ENCODE peak calls at places on chromosomes 7 and 10, in four cellular contexts. R, B, F and T are unnamed samples. For H3K4me1, the result is how much of the 10 kb centered on the place peaks cover.

GRCh38 chr7:5766321-5766761 is 15.1 kb downstream of the RNF216 start:
- DNase-seq in R (no peak), B (no peak), F (peak), T (peak)

GRCh38 chr7:73850781-73851207 is 8.5 kb upstream of the METTL27 start:
- DNase-seq in R (peak), B (peak), F (peak), T (peak)

GRCh38 chr7:39832519-39833085 is 117.5 kb upstream of the CDK13 start:
- DNase-seq in R (no peak), B (no peak), F (no peak), T (no peak)

GRCh38 chr7:47606176-47606575 is 24.3 kb upstream of the TNS3 start:
- DNase-seq in R (no peak), B (no peak), F (no peak), T (no peak)

GRCh38 chr10:114616103-114616502 is 42.0 kb downstream of the ABLIM1 start:
- DNase-seq in R (no peak), B (no peak), F (no peak), T (no peak)

GRCh38 chr10:86795353-86795752 is 38.9 kb downstream of the BMPR1A start:
- DNase-seq in R (peak), B (no peak), F (peak), T (peak)

GRCh38 chr7:20304366-20304765 is 26.3 kb upstream of the ITGB8 start:
- DNase-seq in R (no peak), B (peak), F (no peak), T (peak)

GRCh38 chr7:90680496-90680895 is 84.4 kb downstream of the CDK14 start:
- DNase-seq in R (no peak), B (no peak), F (no peak), T (no peak)

GRCh38 chr10:113493195-113493594 is 59.7 kb upstream of the HABP2 start:
- DNase-seq in R (no peak), B (no peak), F (peak), T (peak)

GRCh38 chr7:45874408-45875131 is 1.7 kb upstream of the CCDC201 start:
- DNase-seq in R (no peak), B (no peak), F (peak), T (peak)

GRCh38 chr7:83142365-83142764 is 20.3 kb downstream of the PCLO start:
- DNase-seq in R (no peak), B (no peak), F (no peak), T (no peak)

GRCh38 chr7:19016140-19016539 is 101.3 kb downstream of the TWIST1 start:
- DNase-seq in R (no peak), B (no peak), F (peak), T (peak)

GRCh38 chr10:47326927-47327330 is 4.7 kb downstream of the GDF2 start:
- DNase-seq in R (no peak), B (no peak), F (no peak), T (no peak)

GRCh38 chr7:35729061-35729783 is 34.3 kb upstream of the HERPUD2 start:
- DNase-seq in R (no peak), B (no peak), F (no peak), T (no peak)

GRCh38 chr7:64888901-64889685 is 14.0 kb upstream of the ZNF273 start:
- DNase-seq in R (no peak), B (peak), F (no peak), T (no peak)

GRCh38 chr7:64887756-64888508 is 15.1 kb upstream of the ZNF273 start:
- DNase-seq in R (no peak), B (peak), F (no peak), T (no peak)

GRCh38 chr7:64889686-64890162 is 13.3 kb upstream of the ZNF273 start:
- DNase-seq in R (no peak), B (peak), F (no peak), T (no peak)

GRCh38 chr7:64886956-64887545 is 16.0 kb upstream of the ZNF273 start:
- DNase-seq in R (no peak), B (peak), F (no peak), T (no peak)

GRCh38 chr7:64888561-64888900 is 14.5 kb upstream of the ZNF273 start:
- DNase-seq in R (no peak), B (no peak), F (no peak), T (no peak)
- H3K9ac ChIP-seq in R (no peak), B (peak), F (no peak), T (no peak)

DNA sequence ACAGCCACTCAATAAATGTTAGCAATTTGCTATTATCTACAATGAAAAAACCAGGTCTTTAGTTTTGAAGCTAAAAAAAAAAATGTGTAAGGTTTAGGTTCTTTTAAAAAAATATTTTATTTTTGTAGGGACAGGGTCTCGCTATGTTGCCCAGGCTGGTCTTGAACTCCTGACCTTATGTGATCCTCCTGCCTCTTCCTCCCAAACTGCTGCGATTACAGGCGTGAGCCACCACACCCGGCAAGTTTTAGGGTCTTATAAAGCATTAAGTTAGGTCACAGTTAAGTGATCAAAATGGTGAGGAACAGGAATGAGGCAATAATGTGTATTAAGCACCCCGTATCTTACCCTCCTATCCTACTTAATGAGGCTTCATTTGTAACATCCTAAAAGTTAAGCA is 774 bp downstream of the SEM1 start:
- DNase-seq in R (no peak), B (no peak), F (no peak), T (no peak)
- H3K27ac ChIP-seq in R (peak), B (peak), F (peak), T (peak)

GRCh38 chr7:23009303-23009702 is 4.6 kb downstream of the HYCC1 start:
- DNase-seq in R (no peak), B (no peak), F (no peak), T (no peak)
- H3K4me1 ChIP-seq in R (under half), B (under half), F (under half), T (under half)

GRCh38 chr10:26803849-26804248 is 56.9 kb downstream of the ABI1 start:
- DNase-seq in R (no peak), B (no peak), F (no peak), T (no peak)
- H3K9ac ChIP-seq in R (no peak), B (no peak), F (no peak), T (no peak)

GRCh38 chr7:1867861-1868260 is 197.8 kb downstream of the ELFN1 start:
- DNase-seq in R (no peak), B (no peak), F (no peak), T (no peak)
- H3K27ac ChIP-seq in R (no peak), B (no peak), F (no peak), T (no peak)

GRCh38 chr7:55086413-55087201 is 67.8 kb downstream of the EGFR start:
- DNase-seq in R (peak), B (no peak), F (peak), T (peak)
- H3K4me1 ChIP-seq in R (half or more), B (under half), F (under half), T (under half)